ENCODE peak calls at places on chromosomes 1 and 21, in eight cellular contexts. One of them, this sample, is unnamed.

GRCh38 chr1:26286064-26286416 is 6.2 kb downstream of the SH3BGRL3 start:
- DNase-seq in GDM1: no peak
- DNase-seq in AG04450: no peak
- DNase-seq in H7: no peak
- DNase-seq in kidney tubule cell: no peak
- DNase-seq in activated naive CD4-positive, alpha-beta T cell: no peak
- DNase-seq in H9: no peak
- DNase-seq in AG08395: no peak
- DNase-seq in this sample: no peak

GRCh38 chr1:207890136-207890738 is 20.7 kb downstream of the CD34 start:
- DNase-seq in GDM1: peak
- DNase-seq in AG04450: no peak
- DNase-seq in H7: no peak
- DNase-seq in kidney tubule cell: peak
- DNase-seq in activated naive CD4-positive, alpha-beta T cell: no peak
- DNase-seq in H9: no peak
- DNase-seq in AG08395: peak
- DNase-seq in this sample: peak

GRCh38 chr1:62727656-62728396 is 39.6 kb upstream of the DOCK7 start:
- DNase-seq in GDM1: no peak
- DNase-seq in AG04450: no peak
- DNase-seq in H7: no peak
- DNase-seq in kidney tubule cell: no peak
- DNase-seq in activated naive CD4-positive, alpha-beta T cell: no peak
- DNase-seq in H9: no peak
- DNase-seq in AG08395: peak
- DNase-seq in this sample: no peak

GRCh38 chr1:186175588-186175987 is 199.5 kb downstream of the TPR start:
- DNase-seq in GDM1: no peak
- DNase-seq in AG04450: no peak
- DNase-seq in H7: no peak
- DNase-seq in kidney tubule cell: no peak
- DNase-seq in activated naive CD4-positive, alpha-beta T cell: no peak
- DNase-seq in H9: no peak
- DNase-seq in AG08395: no peak
- DNase-seq in this sample: no peak

GRCh38 chr1:165383067-165383466 is 26.6 kb upstream of the LMX1A start:
- DNase-seq in GDM1: no peak
- DNase-seq in AG04450: no peak
- DNase-seq in H7: no peak
- DNase-seq in kidney tubule cell: peak
- DNase-seq in activated naive CD4-positive, alpha-beta T cell: no peak
- DNase-seq in H9: no peak
- DNase-seq in AG08395: peak
- DNase-seq in this sample: no peak

GRCh38 chr21:27362249-27362648 is 395.4 kb upstream of the ADAMTS5 start:
- DNase-seq in GDM1: no peak
- DNase-seq in AG04450: no peak
- DNase-seq in H7: no peak
- DNase-seq in kidney tubule cell: no peak
- DNase-seq in activated naive CD4-positive, alpha-beta T cell: no peak
- DNase-seq in H9: no peak
- DNase-seq in AG08395: no peak
- DNase-seq in this sample: no peak

GRCh38 chr1:34037109-34037508 is 127.9 kb downstream of the CSMD2 start:
- DNase-seq in GDM1: no peak
- DNase-seq in AG04450: no peak
- DNase-seq in H7: no peak
- DNase-seq in kidney tubule cell: no peak
- DNase-seq in activated naive CD4-positive, alpha-beta T cell: no peak
- DNase-seq in H9: peak
- DNase-seq in AG08395: no peak
- DNase-seq in this sample: no peak

GRCh38 chr21:14942801-14943490 is 121.9 kb downstream of the NRIP1 start:
- DNase-seq in GDM1: no peak
- DNase-seq in AG04450: peak
- DNase-seq in H7: no peak
- DNase-seq in kidney tubule cell: peak
- DNase-seq in activated naive CD4-positive, alpha-beta T cell: no peak
- DNase-seq in H9: no peak
- DNase-seq in AG08395: no peak
- DNase-seq in this sample: no peak

GRCh38 chr1:11307837-11308236 is 34.8 kb downstream of the UBIAD1 start:
- DNase-seq in GDM1: no peak
- DNase-seq in AG04450: no peak
- DNase-seq in H7: no peak
- DNase-seq in kidney tubule cell: peak
- DNase-seq in activated naive CD4-positive, alpha-beta T cell: no peak
- DNase-seq in H9: no peak
- DNase-seq in AG08395: peak
- DNase-seq in this sample: no peak

GRCh38 chr1:27097484-27097917 is 57.4 kb downstream of the SLC9A1 start:
- DNase-seq in GDM1: peak
- DNase-seq in AG04450: peak
- DNase-seq in H7: peak
- DNase-seq in kidney tubule cell: peak
- DNase-seq in activated naive CD4-positive, alpha-beta T cell: peak
- DNase-seq in H9: peak
- DNase-seq in AG08395: peak
- DNase-seq in this sample: peak

GRCh38 chr1:217924924-217925323 is 293.8 kb downstream of the SPATA17 start:
- DNase-seq in GDM1: no peak
- DNase-seq in AG04450: no peak
- DNase-seq in H7: peak
- DNase-seq in kidney tubule cell: peak
- DNase-seq in activated naive CD4-positive, alpha-beta T cell: no peak
- DNase-seq in H9: peak
- DNase-seq in AG08395: no peak
- DNase-seq in this sample: no peak

GRCh38 chr1:159122005-159122621 is 45.5 kb upstream of the AIM2 start:
- DNase-seq in GDM1: no peak
- DNase-seq in AG04450: no peak
- DNase-seq in H7: no peak
- DNase-seq in kidney tubule cell: peak
- DNase-seq in activated naive CD4-positive, alpha-beta T cell: no peak
- DNase-seq in H9: no peak
- DNase-seq in AG08395: peak
- DNase-seq in this sample: no peak

GRCh38 chr1:30345525-30346145 is 377.8 kb downstream of the MATN1 start:
- DNase-seq in GDM1: no peak
- DNase-seq in AG04450: no peak
- DNase-seq in H7: no peak
- DNase-seq in kidney tubule cell: peak
- DNase-seq in activated naive CD4-positive, alpha-beta T cell: no peak
- DNase-seq in H9: no peak
- DNase-seq in AG08395: no peak
- DNase-seq in this sample: no peak

GRCh38 chr1:19602486-19602885 is 41.6 kb upstream of the NBL1 start:
- DNase-seq in GDM1: no peak
- DNase-seq in AG04450: no peak
- DNase-seq in H7: no peak
- DNase-seq in kidney tubule cell: no peak
- DNase-seq in activated naive CD4-positive, alpha-beta T cell: no peak
- DNase-seq in H9: no peak
- DNase-seq in AG08395: no peak
- DNase-seq in this sample: no peak

GRCh38 chr1:51519048-51519856 is at the start of gene EPS15:
- DNase-seq in GDM1: peak
- DNase-seq in AG04450: peak
- DNase-seq in H7: peak
- DNase-seq in kidney tubule cell: peak
- DNase-seq in activated naive CD4-positive, alpha-beta T cell: peak
- DNase-seq in H9: peak
- DNase-seq in AG08395: peak
- DNase-seq in this sample: peak